ENCODE peak calls at places on chromosomes 16 and 17, in eight cellular contexts. U, K, J, Z, M, D, C and Q are unnamed samples.

GRCh38 chr17:70168044-70168978 is 1.0 kb upstream of the KCNJ2 start:
- DNase-seq in U (peak; percentile 78), Z (peak; percentile 46), M (no peak), C (peak; percentile 79), K (peak; percentile 66), D (peak; percentile 51), J (peak; percentile 48), Q (peak; percentile 73)

GRCh38 chr16:63447121-63447520 is 1410.9 kb upstream of the CDH8 start:
- DNase-seq in U (no peak), C (no peak), Z (no peak), K (no peak), J (no peak), M (no peak), D (no peak), Q (no peak)

GRCh38 chr16:20826039-20826566 is 19.8 kb downstream of the REXO5 start:
- DNase-seq in J (no peak), Z (no peak), M (no peak), C (no peak), D (no peak), K (no peak), U (no peak), Q (no peak)

GRCh38 chr17:930258-930657 is 49.3 kb downstream of the NXN start:
- DNase-seq in K (peak; percentile 29), D (no peak), Z (no peak), M (no peak), J (no peak), C (no peak), U (no peak), Q (no peak)

GRCh38 chr17:57834146-57834741 is 15.6 kb downstream of the MRPS23 start:
- DNase-seq in J (no peak), C (no peak), M (no peak), U (no peak), Z (no peak), K (peak; percentile 38), D (peak; percentile 65), Q (peak; percentile 89)

GRCh38 chr17:9932481-9932880 is 27.4 kb upstream of the RCVRN start:
- DNase-seq in D (no peak), Z (no peak), K (no peak), U (no peak), M (no peak), C (no peak), J (no peak), Q (no peak)

GRCh38 chr17:4980644-4981216 is 6.7 kb downstream of the CAMTA2 start:
- DNase-seq in M (no peak), Z (peak; percentile 73), U (no peak), C (no peak), J (peak; percentile 31), D (no peak), K (no peak), Q (no peak)

GRCh38 chr17:61477204-61477834 is 25.1 kb downstream of the TBX4 start:
- DNase-seq in K (no peak), J (no peak), M (no peak), U (no peak), Z (no peak), C (no peak), D (no peak), Q (no peak)

GRCh38 chr16:12470311-12471229 is 333.1 kb downstream of the CPPED1 start:
- DNase-seq in C (no peak), K (no peak), Z (no peak), D (peak; percentile 53), J (peak; percentile 17), U (peak; percentile 71), M (no peak), Q (peak; percentile 69)

GRCh38 chr16:56984639-56985038 is 4.7 kb upstream of the NLRC5 start:
- DNase-seq in J (no peak), U (no peak), Z (no peak), M (no peak), D (no peak), K (no peak), C (no peak), Q (no peak)

GRCh38 chr17:6683081-6683684 is 30.0 kb downstream of the SLC13A5 start:
- DNase-seq in J (no peak), C (no peak), M (no peak), K (no peak), D (no peak), U (no peak), Z (no peak), Q (no peak)

GRCh38 chr17:55635253-55635766 is 87.4 kb downstream of the TMEM100 start:
- DNase-seq in C (no peak), J (no peak), M (no peak), Z (no peak), D (no peak), U (peak; percentile 39), K (no peak), Q (no peak)

GRCh38 chr17:28533091-28533670 is 19.2 kb downstream of the UNC119 start:
- DNase-seq in J (no peak), C (no peak), U (no peak), M (no peak), D (no peak), Z (no peak), K (no peak), Q (no peak)

GRCh38 chr16:3195975-3196374 is 8.0 kb downstream of the OR1F1 start:
- DNase-seq in M (no peak), D (no peak), Z (no peak), K (no peak), C (no peak), U (no peak), J (no peak), Q (no peak)

GRCh38 chr16:67547423-67548264 is 14.7 kb upstream of the CTCF start:
- DNase-seq in C (no peak), M (peak; percentile 72), Z (peak; percentile 84), K (no peak), D (no peak), U (no peak), J (no peak), Q (peak; percentile 74)